ENCODE peak calls at places on chromosomes 12 and 14, in four cellular contexts. C is stomach, Z is DND-41, R is body of pancreas. D is an unnamed sample. For H3K9me3, the result is how much of the 10 kb centered on the place peaks cover.

GRCh38 chr12:6869049-6870021 is 2.0 kb downstream of the TPI1 start:
- DNase-seq in C (peak), Z (peak), R (peak), D (peak)

GRCh38 chr12:96500686-96501085 is 11.3 kb downstream of the CFAP54 start:
- DNase-seq in C (no peak), Z (no peak), R (no peak), D (no peak)

GRCh38 chr12:55822228-55822627 is 4.4 kb downstream of the ORMDL2 start:
- DNase-seq in C (no peak), Z (no peak), R (peak), D (no peak)

GRCh38 chr12:64968989-64969819 is 144.8 kb downstream of the TBC1D30 start:
- DNase-seq in C (no peak), Z (no peak), R (no peak), D (no peak)

GRCh38 chr12:51895378-51896135 is 7.7 kb downstream of the ANKRD33 start:
- DNase-seq in C (no peak), Z (no peak), R (no peak), D (no peak)

GRCh38 chr12:88994537-88994936 is 357.8 kb downstream of the DUSP6 start:
- DNase-seq in C (no peak), Z (no peak), R (no peak), D (no peak)

GRCh38 chr14:69363055-69363454 is 35.0 kb downstream of the ERH start:
- DNase-seq in C (no peak), Z (no peak), R (no peak), D (no peak)

GRCh38 chr14:77882098-77882497 is 82.2 kb downstream of the ADCK1 start:
- DNase-seq in C (no peak), Z (peak), R (peak), D (no peak)

GRCh38 chr14:100617715-100618693 is 30.8 kb upstream of the BEGAIN start:
- DNase-seq in C (no peak), Z (peak), R (peak), D (no peak)

GRCh38 chr12:98736352-98737326 is 91.5 kb downstream of the APAF1 start:
- DNase-seq in C (no peak), Z (no peak), R (no peak), D (no peak)

GRCh38 chr12:68835333-68835908 is 27.4 kb downstream of the MDM2 start:
- DNase-seq in C (no peak), Z (no peak), R (no peak), D (no peak)

GRCh38 chr12:91931110-91931509 is 214.5 kb downstream of the BTG1 start:
- DNase-seq in C (peak), Z (no peak), R (peak), D (no peak)

GRCh38 chr12:95767703-95768102 is 22.9 kb downstream of the NTN4 start:
- DNase-seq in C (no peak), Z (no peak), R (no peak), D (no peak)

GRCh38 chr14:64703393-64704144 is 655 bp upstream of the PLEKHG3 start:
- DNase-seq in C (no peak), Z (no peak), R (no peak), D (no peak)

GRCh38 chr14:69346710-69347109 is 51.4 kb downstream of the ERH start:
- DNase-seq in C (peak), Z (no peak), R (peak), D (no peak)

GRCh38 chr14:59529189-59529588 is 44.9 kb downstream of the JKAMP start:
- DNase-seq in C (no peak), Z (no peak), R (no peak), D (no peak)

GRCh38 chr12:810635-811415 is 58.4 kb downstream of the WNK1 start:
- DNase-seq in C (no peak), Z (no peak), R (no peak), D (no peak)

GRCh38 chr14:49303952-49304516 is 282.1 kb downstream of the RPS29 start:
- DNase-seq in C (no peak), Z (peak), R (peak), D (no peak)

GRCh38 chr12:42085596-42085995 is 59.1 kb downstream of the GXYLT1 start:
- DNase-seq in C (no peak), Z (no peak), R (no peak), D (no peak)

GRCh38 chr14:94376108-94376975 is 12.1 kb downstream of the SERPINA1 start:
- DNase-seq in C (no peak), Z (no peak), R (no peak), D (no peak)
- H3K27ac ChIP-seq in C (no peak), Z (no peak), R (no peak), D (no peak)

GRCh38 chr12:2064078-2064507 is 11.3 kb downstream of the CACNA1C start:
- DNase-seq in C (no peak), Z (peak), R (no peak), D (no peak)
- H3K9me3 ChIP-seq in C (under half), Z (under half), R (under half), D (under half)

DNA sequence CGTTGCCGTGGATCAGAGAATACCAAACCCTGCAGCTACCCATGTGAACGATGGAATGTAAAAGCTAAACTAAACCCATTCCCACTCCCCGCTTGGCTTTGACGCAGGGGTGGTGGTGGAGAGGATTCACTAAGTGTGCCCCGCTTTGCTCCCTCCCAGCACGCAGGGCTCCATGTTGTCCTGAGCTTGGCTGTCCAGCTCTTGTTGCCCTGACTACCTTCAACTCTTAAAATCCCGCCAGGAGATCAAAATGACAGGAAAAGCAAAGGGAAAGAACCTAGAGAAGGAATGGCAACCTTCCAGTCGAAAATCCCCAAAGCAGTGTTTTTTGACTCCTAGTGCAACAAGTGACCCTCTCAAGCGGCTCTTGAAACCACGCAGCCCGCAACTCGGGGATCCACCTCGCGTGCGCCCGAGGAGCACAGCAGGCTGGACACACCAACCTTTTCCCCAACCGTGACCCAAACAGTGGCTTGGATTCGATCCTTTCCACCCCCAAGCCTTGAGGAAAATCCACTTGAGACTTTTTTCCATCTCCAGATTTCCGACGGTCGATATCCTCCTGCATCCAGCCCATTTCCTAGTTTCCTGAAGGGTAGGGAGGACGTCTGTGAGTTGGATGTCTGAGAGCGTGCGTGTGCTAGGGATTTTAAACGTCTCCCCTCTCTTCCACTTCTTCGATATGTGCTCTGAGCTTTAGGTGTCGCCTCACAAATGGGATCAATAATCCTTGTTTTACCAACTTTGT is 1.4 kb downstream of the SYT10 start:
- DNase-seq in C (no peak), Z (no peak), R (no peak), D (no peak)
- H3K4me3 ChIP-seq in C (peak), Z (no peak), R (no peak), D (no peak)

DNA sequence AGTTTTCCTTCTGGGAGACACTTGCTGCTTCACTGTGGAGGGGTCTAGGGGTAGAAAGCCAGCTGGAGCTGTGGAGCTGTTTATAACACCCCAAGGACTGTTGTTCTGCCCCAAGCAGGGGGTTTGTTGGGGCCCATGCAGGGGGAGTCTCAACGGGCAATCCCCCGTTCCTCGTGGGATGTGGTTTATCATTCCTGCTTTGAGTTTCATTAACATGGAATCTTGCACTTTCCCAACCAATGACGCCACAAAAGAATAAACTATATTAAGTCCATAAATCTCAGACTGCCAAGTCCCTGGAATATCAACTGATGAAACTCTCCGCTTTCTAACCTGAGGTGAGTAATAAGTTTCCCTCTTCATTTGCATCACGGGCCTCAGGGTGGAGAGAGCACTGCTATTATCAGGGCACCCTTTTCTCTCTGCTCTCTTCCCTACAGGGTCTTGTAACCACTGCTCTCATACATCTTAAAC is 112.6 kb upstream of the PELI2 start:
- DNase-seq in C (no peak), Z (no peak), R (no peak), D (no peak)
- H3K27ac ChIP-seq in C (no peak), Z (no peak), R (no peak), D (no peak)

DNA sequence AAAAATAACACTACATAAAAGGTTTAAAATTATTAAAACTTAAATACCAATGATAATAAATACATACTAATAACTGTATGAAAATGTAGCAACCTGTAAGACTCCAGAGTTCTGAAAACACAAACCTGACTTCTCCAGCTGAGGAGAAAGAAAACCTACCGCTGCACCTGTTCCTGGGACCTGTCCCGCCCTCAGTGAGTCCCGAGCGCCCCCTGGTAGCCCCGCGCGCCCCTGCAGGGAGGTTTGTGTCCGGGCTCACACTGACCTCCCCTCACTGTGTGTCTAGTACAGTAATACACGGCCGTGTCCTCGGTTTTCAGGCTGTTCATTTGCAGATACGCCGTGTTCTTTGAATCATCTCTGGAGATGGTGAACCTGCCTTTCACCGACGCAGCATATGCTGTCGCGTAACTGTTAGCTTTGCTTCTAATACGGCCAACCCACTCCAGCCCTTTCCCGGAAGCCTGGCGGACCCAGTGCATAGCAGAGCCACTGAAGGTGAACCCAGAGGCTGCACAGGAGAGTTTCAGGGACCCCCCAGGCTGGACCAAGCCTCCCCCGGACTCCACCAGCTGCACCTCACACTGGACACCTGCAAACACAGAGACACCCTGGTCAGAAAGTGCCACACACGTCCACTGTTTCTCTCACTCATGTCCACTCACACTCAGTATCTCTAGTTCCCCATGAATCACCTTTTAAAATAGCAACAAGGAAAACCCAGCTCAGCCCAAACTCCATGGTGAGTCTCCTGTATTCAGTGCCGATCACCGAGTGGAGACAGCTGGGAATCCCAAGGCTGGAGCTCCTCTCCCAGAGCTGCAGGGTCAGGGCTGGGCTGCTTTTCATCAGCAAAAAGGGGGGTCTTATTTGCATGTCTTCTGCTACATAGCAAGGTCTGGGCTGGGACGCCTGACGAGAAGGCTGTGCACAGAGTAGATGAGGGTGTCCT is 1276.3 kb downstream of the TMEM121 start:
- DNase-seq in C (no peak), Z (no peak), R (peak), D (no peak)
- H3K9me3 ChIP-seq in C (under half), Z (under half), R (under half), D (under half)

GRCh38 chr14:53925201-53925766 is 31.3 kb downstream of the BMP4 start:
- DNase-seq in C (no peak), Z (no peak), R (no peak), D (no peak)

GRCh38 chr14:53929871-53930685 is 26.5 kb downstream of the BMP4 start:
- DNase-seq in C (no peak), Z (peak), R (peak), D (no peak)

GRCh38 chr14:53927171-53927570 is 29.5 kb downstream of the BMP4 start:
- DNase-seq in C (no peak), Z (no peak), R (no peak), D (no peak)

GRCh38 chr14:53921027-53921426 is 35.6 kb downstream of the BMP4 start:
- DNase-seq in C (no peak), Z (no peak), R (no peak), D (no peak)

DNA sequence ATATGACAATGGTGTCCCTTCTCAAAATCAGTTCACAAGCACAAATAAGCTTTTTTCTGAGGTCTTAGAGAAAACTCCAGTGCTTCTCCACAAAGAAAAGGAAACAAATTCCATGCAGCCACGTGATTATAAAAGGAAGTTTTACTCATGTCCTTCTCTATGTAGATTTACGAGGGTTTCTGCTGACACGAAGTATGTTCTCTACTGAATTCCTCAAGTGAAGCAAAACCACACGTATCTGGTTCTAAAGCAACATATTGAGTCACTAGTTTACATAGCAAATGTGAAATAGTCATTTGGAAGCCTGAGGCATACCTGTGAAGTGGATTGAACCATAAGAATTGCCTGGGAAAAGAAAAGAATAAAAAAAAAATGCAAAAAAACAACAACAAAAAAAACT is 31.9 kb downstream of the BMP4 start:
- DNase-seq in C (no peak), Z (no peak), R (no peak), D (no peak)
- H3K4me3 ChIP-seq in C (no peak), Z (no peak), R (no peak), D (no peak)

DNA sequence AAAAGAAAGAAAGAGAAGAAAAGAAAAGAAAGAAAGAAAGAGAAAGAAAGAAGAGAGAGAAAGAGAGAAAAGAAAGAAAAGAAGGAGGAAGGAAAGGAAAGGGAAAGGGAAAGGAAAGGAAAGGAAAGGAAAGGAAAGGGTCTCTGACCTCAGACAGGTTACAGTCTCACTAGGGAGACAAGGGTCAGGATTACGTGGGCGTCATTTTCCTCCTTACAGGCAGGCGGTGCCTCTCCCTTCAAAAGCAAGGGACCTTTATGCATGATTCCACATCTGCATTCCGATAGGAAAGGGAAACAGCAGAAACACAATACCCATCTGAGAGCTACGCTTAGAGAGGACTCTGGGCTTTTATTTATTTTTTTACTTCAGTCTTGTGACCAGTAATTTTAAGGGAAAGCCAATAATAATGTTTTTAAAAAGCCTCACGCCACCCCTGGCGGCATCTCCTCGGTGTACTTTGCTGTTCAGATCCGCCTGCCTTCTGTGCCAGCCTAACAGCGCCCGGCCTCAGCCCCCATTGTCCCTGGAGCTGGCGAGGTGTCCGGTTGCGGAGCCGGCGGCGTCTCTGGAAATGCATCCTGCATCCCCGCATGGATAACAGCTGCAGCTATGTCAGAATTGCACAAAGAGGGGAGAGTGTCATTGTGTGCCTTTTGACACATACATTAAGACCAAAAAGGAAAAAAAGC is 882 bp upstream of the HIP1R start:
- DNase-seq in C (peak), Z (no peak), R (peak), D (no peak)
- H3K27ac ChIP-seq in C (peak), Z (no peak), R (peak), D (no peak)

GRCh38 chr14:102954081-102954789 is 31.8 kb downstream of the AMN start:
- DNase-seq in C (no peak), Z (no peak), R (no peak), D (no peak)
- H3K9me3 ChIP-seq in C (under half), Z (under half), R (under half), D (under half)

DNA sequence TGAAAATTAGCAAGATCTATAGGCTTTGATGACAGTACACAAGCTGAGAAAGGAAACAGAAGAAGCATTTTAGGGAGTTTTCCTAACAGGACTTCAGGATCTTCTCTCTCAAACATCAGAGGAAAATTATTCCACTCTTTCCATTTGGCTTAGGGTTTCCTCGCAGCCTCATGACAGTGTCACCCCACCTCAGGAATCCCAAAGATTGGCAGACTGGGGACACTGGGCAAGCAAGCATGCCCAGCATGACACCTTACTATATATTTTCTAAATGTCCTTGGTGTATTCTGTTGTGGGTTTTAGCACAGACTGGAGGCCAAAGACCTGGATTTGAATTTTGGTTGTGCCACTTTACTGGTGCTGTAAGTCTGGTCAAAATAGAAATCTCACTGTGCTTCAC is 482.4 kb upstream of the SOX5 start:
- DNase-seq in C (no peak), Z (no peak), R (no peak), D (no peak)
- H3K4me3 ChIP-seq in C (no peak), Z (no peak), R (no peak), D (no peak)